ENCODE peak calls at places on chromosomes 3 and 15, in eight cellular contexts. One of them, this sample, is unnamed. For H3K9me3, the result is how much of the 10 kb centered on the place peaks cover.

GRCh38 chr3:106241593-106241992 is 372.8 kb upstream of the CBLB start:
- DNase-seq in sigmoid colon: no peak
- DNase-seq in neuronal stem cell: no peak
- DNase-seq in MG63: no peak
- DNase-seq in T-helper 17 cell: no peak
- DNase-seq in CD4-positive, alpha-beta memory T cell: no peak
- DNase-seq in A673: peak
- DNase-seq in RWPE2: no peak
- DNase-seq in this sample: no peak

GRCh38 chr15:81161851-81162250 is 27.8 kb downstream of the CFAP161 start:
- DNase-seq in T-helper 17 cell: no peak
- DNase-seq in CD4-positive, alpha-beta memory T cell: no peak
- DNase-seq in RWPE2: no peak
- DNase-seq in sigmoid colon: no peak
- DNase-seq in MG63: no peak
- DNase-seq in A673: no peak
- DNase-seq in neuronal stem cell: no peak
- DNase-seq in this sample: no peak

GRCh38 chr15:74470631-74471396 is 9.9 kb upstream of the UBL7 start:
- DNase-seq in neuronal stem cell: no peak
- DNase-seq in sigmoid colon: no peak
- DNase-seq in T-helper 17 cell: no peak
- DNase-seq in CD4-positive, alpha-beta memory T cell: no peak
- DNase-seq in RWPE2: no peak
- DNase-seq in A673: no peak
- DNase-seq in MG63: no peak
- DNase-seq in this sample: no peak

GRCh38 chr3:170426240-170426797 is 7.7 kb downstream of the CLDN11 start:
- DNase-seq in CD4-positive, alpha-beta memory T cell: no peak
- DNase-seq in sigmoid colon: no peak
- DNase-seq in T-helper 17 cell: no peak
- DNase-seq in neuronal stem cell: no peak
- DNase-seq in MG63: no peak
- DNase-seq in RWPE2: no peak
- DNase-seq in A673: no peak
- DNase-seq in this sample: no peak

GRCh38 chr3:119033393-119034255 is 1.0 kb downstream of the IGSF11 start:
- DNase-seq in RWPE2: no peak
- DNase-seq in MG63: no peak
- DNase-seq in CD4-positive, alpha-beta memory T cell: no peak
- DNase-seq in A673: no peak
- DNase-seq in T-helper 17 cell: no peak
- DNase-seq in neuronal stem cell: no peak
- DNase-seq in sigmoid colon: no peak
- DNase-seq in this sample: no peak

GRCh38 chr15:90318591-90318990 is 33.5 kb upstream of the ZNF774 start:
- DNase-seq in CD4-positive, alpha-beta memory T cell: no peak
- DNase-seq in RWPE2: no peak
- DNase-seq in T-helper 17 cell: no peak
- DNase-seq in neuronal stem cell: no peak
- DNase-seq in sigmoid colon: no peak
- DNase-seq in MG63: no peak
- DNase-seq in A673: no peak
- DNase-seq in this sample: peak

GRCh38 chr3:89698208-89698830 is 590.9 kb downstream of the EPHA3 start:
- DNase-seq in A673: no peak
- DNase-seq in sigmoid colon: no peak
- DNase-seq in MG63: no peak
- DNase-seq in CD4-positive, alpha-beta memory T cell: no peak
- DNase-seq in neuronal stem cell: no peak
- DNase-seq in T-helper 17 cell: no peak
- DNase-seq in RWPE2: no peak
- DNase-seq in this sample: no peak

GRCh38 chr3:132090921-132091320 is 56.1 kb upstream of the CPNE4 start:
- DNase-seq in neuronal stem cell: no peak
- DNase-seq in MG63: peak
- DNase-seq in A673: peak
- DNase-seq in CD4-positive, alpha-beta memory T cell: no peak
- DNase-seq in T-helper 17 cell: no peak
- DNase-seq in RWPE2: no peak
- DNase-seq in sigmoid colon: no peak
- DNase-seq in this sample: no peak

GRCh38 chr3:27859821-27860220 is 137.7 kb upstream of the EOMES start:
- DNase-seq in A673: no peak
- DNase-seq in CD4-positive, alpha-beta memory T cell: no peak
- DNase-seq in MG63: no peak
- DNase-seq in sigmoid colon: no peak
- DNase-seq in RWPE2: no peak
- DNase-seq in neuronal stem cell: no peak
- DNase-seq in T-helper 17 cell: no peak
- DNase-seq in this sample: no peak

GRCh38 chr3:194976049-194976451 is 290.4 kb downstream of the FAM43A start:
- DNase-seq in T-helper 17 cell: no peak
- DNase-seq in RWPE2: no peak
- DNase-seq in MG63: peak
- DNase-seq in A673: no peak
- DNase-seq in sigmoid colon: no peak
- DNase-seq in neuronal stem cell: no peak
- DNase-seq in CD4-positive, alpha-beta memory T cell: no peak
- DNase-seq in this sample: peak

GRCh38 chr3:100041328-100041749 is 73.0 kb downstream of the FILIP1L start:
- DNase-seq in A673: peak
- DNase-seq in RWPE2: no peak
- DNase-seq in sigmoid colon: no peak
- DNase-seq in MG63: no peak
- DNase-seq in T-helper 17 cell: no peak
- DNase-seq in neuronal stem cell: no peak
- DNase-seq in CD4-positive, alpha-beta memory T cell: no peak
- DNase-seq in this sample: no peak

GRCh38 chr15:90887037-90887481 is 2.8 kb downstream of the FES start:
- DNase-seq in A673: no peak
- DNase-seq in RWPE2: no peak
- DNase-seq in sigmoid colon: peak
- DNase-seq in MG63: no peak
- DNase-seq in CD4-positive, alpha-beta memory T cell: no peak
- DNase-seq in T-helper 17 cell: no peak
- DNase-seq in neuronal stem cell: no peak
- DNase-seq in this sample: no peak

GRCh38 chr15:81326466-81327212 is 2.7 kb upstream of the STARD5 start:
- DNase-seq in neuronal stem cell: no peak
- DNase-seq in RWPE2: no peak
- DNase-seq in MG63: no peak
- DNase-seq in CD4-positive, alpha-beta memory T cell: no peak
- DNase-seq in A673: no peak
- DNase-seq in sigmoid colon: no peak
- DNase-seq in T-helper 17 cell: no peak
- DNase-seq in this sample: no peak

GRCh38 chr15:62653122-62653521 is 389.4 kb upstream of the TPM1 start:
- DNase-seq in RWPE2: no peak
- DNase-seq in sigmoid colon: no peak
- DNase-seq in MG63: no peak
- DNase-seq in A673: no peak
- DNase-seq in neuronal stem cell: no peak
- DNase-seq in CD4-positive, alpha-beta memory T cell: no peak
- DNase-seq in T-helper 17 cell: no peak
- DNase-seq in this sample: no peak

GRCh38 chr15:93036922-93037321 is 52.1 kb downstream of the RGMA start:
- DNase-seq in sigmoid colon: peak
- DNase-seq in MG63: no peak
- DNase-seq in neuronal stem cell: no peak
- DNase-seq in A673: no peak
- DNase-seq in T-helper 17 cell: peak
- DNase-seq in CD4-positive, alpha-beta memory T cell: no peak
- DNase-seq in RWPE2: peak
- DNase-seq in this sample: no peak

GRCh38 chr3:105798381-105798934 is 70.4 kb downstream of the CBLB start:
- DNase-seq in neuronal stem cell: peak
- DNase-seq in sigmoid colon: no peak
- DNase-seq in RWPE2: no peak
- DNase-seq in MG63: no peak
- DNase-seq in CD4-positive, alpha-beta memory T cell: no peak
- DNase-seq in T-helper 17 cell: no peak
- DNase-seq in A673: no peak
- DNase-seq in this sample: no peak

GRCh38 chr15:65132841-65133549 is 613 bp downstream of the PDCD7 start:
- DNase-seq in A673: peak
- DNase-seq in MG63: peak
- DNase-seq in CD4-positive, alpha-beta memory T cell: peak
- DNase-seq in T-helper 17 cell: peak
- DNase-seq in neuronal stem cell: peak
- DNase-seq in RWPE2: no peak
- DNase-seq in sigmoid colon: no peak
- DNase-seq in this sample: no peak

GRCh38 chr3:131840151-131840797 is 194.5 kb downstream of the CPNE4 start:
- DNase-seq in A673: peak
- DNase-seq in RWPE2: no peak
- DNase-seq in sigmoid colon: no peak
- DNase-seq in T-helper 17 cell: no peak
- DNase-seq in MG63: peak
- DNase-seq in neuronal stem cell: no peak
- DNase-seq in CD4-positive, alpha-beta memory T cell: no peak
- DNase-seq in this sample: no peak

GRCh38 chr3:11240496-11240895 is 31.7 kb upstream of the ATG7 start:
- DNase-seq in CD4-positive, alpha-beta memory T cell: no peak
- DNase-seq in sigmoid colon: no peak
- DNase-seq in RWPE2: no peak
- DNase-seq in T-helper 17 cell: no peak
- DNase-seq in neuronal stem cell: no peak
- DNase-seq in A673: no peak
- DNase-seq in MG63: no peak
- DNase-seq in this sample: no peak

GRCh38 chr15:26628879-26629529 is 143.9 kb downstream of the GABRB3 start:
- DNase-seq in MG63: peak
- DNase-seq in neuronal stem cell: no peak
- DNase-seq in CD4-positive, alpha-beta memory T cell: peak
- DNase-seq in sigmoid colon: no peak
- DNase-seq in RWPE2: no peak
- DNase-seq in A673: no peak
- DNase-seq in T-helper 17 cell: no peak
- DNase-seq in this sample: no peak
- H3K9me3 ChIP-seq in MG63: under half
- H3K9me3 ChIP-seq in neuronal stem cell: under half
- H3K9me3 ChIP-seq in CD4-positive, alpha-beta memory T cell: under half
- H3K9me3 ChIP-seq in sigmoid colon: under half
- H3K9me3 ChIP-seq in RWPE2: under half
- H3K9me3 ChIP-seq in A673: under half
- H3K9me3 ChIP-seq in T-helper 17 cell: under half
- H3K9me3 ChIP-seq in this sample: under half

GRCh38 chr3:125350597-125350996 is 24.5 kb downstream of the ZNF148 start:
- DNase-seq in RWPE2: no peak
- DNase-seq in A673: no peak
- DNase-seq in CD4-positive, alpha-beta memory T cell: no peak
- DNase-seq in neuronal stem cell: no peak
- DNase-seq in sigmoid colon: no peak
- DNase-seq in T-helper 17 cell: no peak
- DNase-seq in MG63: no peak
- DNase-seq in this sample: no peak

GRCh38 chr3:125351814-125352456 is 23.2 kb downstream of the ZNF148 start:
- DNase-seq in CD4-positive, alpha-beta memory T cell: no peak
- DNase-seq in sigmoid colon: no peak
- DNase-seq in RWPE2: no peak
- DNase-seq in A673: no peak
- DNase-seq in neuronal stem cell: no peak
- DNase-seq in T-helper 17 cell: no peak
- DNase-seq in MG63: no peak
- DNase-seq in this sample: no peak

GRCh38 chr3:125351152-125351551 is 24.0 kb downstream of the ZNF148 start:
- DNase-seq in RWPE2: no peak
- DNase-seq in A673: no peak
- DNase-seq in CD4-positive, alpha-beta memory T cell: no peak
- DNase-seq in sigmoid colon: no peak
- DNase-seq in MG63: no peak
- DNase-seq in neuronal stem cell: no peak
- DNase-seq in T-helper 17 cell: no peak
- DNase-seq in this sample: no peak

GRCh38 chr3:125353659-125354058 is 21.5 kb downstream of the ZNF148 start:
- DNase-seq in CD4-positive, alpha-beta memory T cell: no peak
- DNase-seq in RWPE2: no peak
- DNase-seq in sigmoid colon: no peak
- DNase-seq in MG63: no peak
- DNase-seq in A673: no peak
- DNase-seq in neuronal stem cell: no peak
- DNase-seq in T-helper 17 cell: no peak
- DNase-seq in this sample: no peak

GRCh38 chr3:125353128-125353527 is 22.0 kb downstream of the ZNF148 start:
- DNase-seq in T-helper 17 cell: no peak
- DNase-seq in CD4-positive, alpha-beta memory T cell: no peak
- DNase-seq in A673: no peak
- DNase-seq in neuronal stem cell: no peak
- DNase-seq in MG63: no peak
- DNase-seq in RWPE2: no peak
- DNase-seq in sigmoid colon: no peak
- DNase-seq in this sample: no peak
- H3K9me3 ChIP-seq in T-helper 17 cell: under half
- H3K9me3 ChIP-seq in CD4-positive, alpha-beta memory T cell: under half
- H3K9me3 ChIP-seq in A673: under half
- H3K9me3 ChIP-seq in neuronal stem cell: under half
- H3K9me3 ChIP-seq in MG63: under half
- H3K9me3 ChIP-seq in RWPE2: under half
- H3K9me3 ChIP-seq in sigmoid colon: under half
- H3K9me3 ChIP-seq in this sample: under half

DNA sequence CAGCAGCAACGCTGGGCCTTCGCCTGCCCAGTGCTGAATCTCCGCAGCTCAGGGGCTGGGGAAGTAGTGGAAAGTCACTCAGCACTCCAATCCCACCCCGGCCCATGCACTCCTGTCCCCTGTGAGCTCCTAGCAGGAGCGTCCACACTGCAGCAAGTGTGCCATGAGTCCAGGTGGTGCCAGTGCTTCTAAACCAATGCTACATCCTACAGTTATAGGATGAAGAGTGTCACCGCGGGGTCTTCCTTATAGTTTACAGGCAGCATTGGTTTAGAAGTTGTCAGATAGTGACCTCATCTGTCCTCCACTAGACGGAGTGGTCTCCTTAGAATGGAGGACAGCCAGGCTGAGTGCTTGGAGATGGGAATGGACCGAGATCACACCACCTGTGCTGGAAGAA is 221.4 kb downstream of the GABRB3 start:
- DNase-seq in sigmoid colon: no peak
- DNase-seq in CD4-positive, alpha-beta memory T cell: no peak
- DNase-seq in MG63: no peak
- DNase-seq in A673: no peak
- DNase-seq in neuronal stem cell: no peak
- DNase-seq in T-helper 17 cell: no peak
- DNase-seq in RWPE2: no peak
- DNase-seq in this sample: no peak
- H3K9me3 ChIP-seq in sigmoid colon: under half
- H3K9me3 ChIP-seq in CD4-positive, alpha-beta memory T cell: under half
- H3K9me3 ChIP-seq in MG63: under half
- H3K9me3 ChIP-seq in A673: under half
- H3K9me3 ChIP-seq in neuronal stem cell: under half
- H3K9me3 ChIP-seq in T-helper 17 cell: under half
- H3K9me3 ChIP-seq in RWPE2: under half
- H3K9me3 ChIP-seq in this sample: under half

DNA sequence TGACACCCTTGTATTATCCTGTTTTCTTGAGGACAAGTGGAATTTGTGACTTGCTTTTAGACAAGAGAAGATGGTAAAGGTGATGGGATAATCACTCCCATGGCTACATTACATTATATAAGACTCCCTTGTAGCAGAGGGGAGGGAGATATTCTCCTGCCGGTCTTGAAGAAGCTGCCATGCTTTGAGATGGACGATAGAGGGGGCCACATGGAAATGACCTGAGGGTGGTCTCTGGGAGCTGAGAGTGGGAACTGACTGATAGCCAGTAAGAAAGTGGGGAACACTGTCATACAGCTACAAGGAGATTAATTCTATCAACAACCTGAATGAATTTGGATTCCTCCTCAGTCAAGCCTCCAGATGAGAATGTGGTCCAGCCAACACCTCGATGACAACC is 540.1 kb downstream of the NTRK3 start:
- DNase-seq in sigmoid colon: no peak
- DNase-seq in RWPE2: no peak
- DNase-seq in MG63: no peak
- DNase-seq in A673: no peak
- DNase-seq in neuronal stem cell: no peak
- DNase-seq in T-helper 17 cell: no peak
- DNase-seq in CD4-positive, alpha-beta memory T cell: no peak
- DNase-seq in this sample: no peak
- H3K9me3 ChIP-seq in sigmoid colon: under half
- H3K9me3 ChIP-seq in RWPE2: under half
- H3K9me3 ChIP-seq in MG63: under half
- H3K9me3 ChIP-seq in A673: under half
- H3K9me3 ChIP-seq in neuronal stem cell: under half
- H3K9me3 ChIP-seq in T-helper 17 cell: under half
- H3K9me3 ChIP-seq in CD4-positive, alpha-beta memory T cell: under half
- H3K9me3 ChIP-seq in this sample: under half

This sample was measured in vagina.